ENCODE peak calls at places on chromosomes 12 and 14, in four cellular contexts. One of them, this sample, is unnamed.

GRCh38 chr14:95507701-95508103 is 8.7 kb downstream of the SYNE3 start:
- DNase-seq in K562: no peak
- DNase-seq in tibial nerve: no peak
- DNase-seq in sigmoid colon: no peak
- DNase-seq in this sample: no peak

GRCh38 chr14:76805245-76805644 is 7.4 kb downstream of the ANGEL1 start:
- DNase-seq in K562: no peak
- DNase-seq in sigmoid colon: no peak
- DNase-seq in tibial nerve: no peak
- DNase-seq in this sample: no peak

GRCh38 chr14:29846339-29847129 is 81.1 kb downstream of the PRKD1 start:
- DNase-seq in tibial nerve: no peak
- DNase-seq in sigmoid colon: no peak
- DNase-seq in K562: no peak
- DNase-seq in this sample: no peak

GRCh38 chr12:46332260-46332659 is 40.3 kb downstream of the SLC38A2 start:
- DNase-seq in K562: no peak
- DNase-seq in tibial nerve: no peak
- DNase-seq in sigmoid colon: no peak
- DNase-seq in this sample: no peak

GRCh38 chr12:47270782-47271664 is 191.3 kb upstream of the AMIGO2 start:
- DNase-seq in tibial nerve: no peak
- DNase-seq in sigmoid colon: no peak
- DNase-seq in K562: no peak
- DNase-seq in this sample: no peak

GRCh38 chr12:66695130-66695529 is 16.3 kb upstream of the GRIP1 start:
- DNase-seq in sigmoid colon: no peak
- DNase-seq in K562: no peak
- DNase-seq in tibial nerve: no peak
- DNase-seq in this sample: no peak

GRCh38 chr12:92133166-92133565 is 12.5 kb downstream of the BTG1 start:
- DNase-seq in sigmoid colon: no peak
- DNase-seq in K562: peak; percentile 32
- DNase-seq in tibial nerve: no peak
- DNase-seq in this sample: no peak

GRCh38 chr14:98130691-98131090 is 1141.3 kb downstream of the BCL11B start:
- DNase-seq in K562: no peak
- DNase-seq in tibial nerve: no peak
- DNase-seq in sigmoid colon: no peak
- DNase-seq in this sample: no peak

GRCh38 chr12:101794574-101794973 is 36.2 kb downstream of the GNPTAB start:
- DNase-seq in K562: no peak
- DNase-seq in tibial nerve: no peak
- DNase-seq in sigmoid colon: no peak
- DNase-seq in this sample: no peak

GRCh38 chr14:30885840-30886740 is 11.7 kb downstream of the COCH start:
- DNase-seq in tibial nerve: no peak
- DNase-seq in sigmoid colon: no peak
- DNase-seq in K562: no peak
- DNase-seq in this sample: no peak

GRCh38 chr12:69101505-69101904 is 137.9 kb upstream of the CPSF6 start:
- DNase-seq in tibial nerve: peak; percentile 24
- DNase-seq in sigmoid colon: no peak
- DNase-seq in K562: no peak
- DNase-seq in this sample: no peak

GRCh38 chr12:51254592-51254991 is 15.6 kb downstream of the SMAGP start:
- DNase-seq in tibial nerve: no peak
- DNase-seq in sigmoid colon: no peak
- DNase-seq in K562: no peak
- DNase-seq in this sample: no peak

GRCh38 chr14:105945891-105946290 is 419.5 kb downstream of the TMEM121 start:
- DNase-seq in tibial nerve: no peak
- DNase-seq in sigmoid colon: no peak
- DNase-seq in K562: no peak
- DNase-seq in this sample: peak; percentile 38

GRCh38 chr12:4526923-4527546 is 11.7 kb upstream of the RAD51AP1 start:
- DNase-seq in sigmoid colon: no peak
- DNase-seq in tibial nerve: no peak
- DNase-seq in K562: no peak
- DNase-seq in this sample: no peak

GRCh38 chr12:80681-81190 is 14.2 kb downstream of the IQSEC3 start:
- DNase-seq in tibial nerve: no peak
- DNase-seq in sigmoid colon: no peak
- DNase-seq in K562: no peak
- DNase-seq in this sample: no peak

GRCh38 chr12:48002773-48003218 is 1.5 kb downstream of the COL2A1 start:
- DNase-seq in sigmoid colon: peak; percentile 75
- DNase-seq in K562: no peak
- DNase-seq in tibial nerve: no peak
- DNase-seq in this sample: no peak

GRCh38 chr12:93783827-93784226 is 106.7 kb downstream of the CRADD start:
- DNase-seq in tibial nerve: no peak
- DNase-seq in sigmoid colon: no peak
- DNase-seq in K562: peak; percentile 28
- DNase-seq in this sample: no peak

GRCh38 chr14:87990687-87991086 is 2.3 kb downstream of the GALC start:
- DNase-seq in sigmoid colon: no peak
- DNase-seq in K562: no peak
- DNase-seq in tibial nerve: no peak
- DNase-seq in this sample: peak; percentile 29

GRCh38 chr12:53750812-53751335 is 905 bp downstream of the CISTR start:
- DNase-seq in tibial nerve: no peak
- DNase-seq in K562: no peak
- DNase-seq in sigmoid colon: no peak
- DNase-seq in this sample: peak; percentile 85

DNA sequence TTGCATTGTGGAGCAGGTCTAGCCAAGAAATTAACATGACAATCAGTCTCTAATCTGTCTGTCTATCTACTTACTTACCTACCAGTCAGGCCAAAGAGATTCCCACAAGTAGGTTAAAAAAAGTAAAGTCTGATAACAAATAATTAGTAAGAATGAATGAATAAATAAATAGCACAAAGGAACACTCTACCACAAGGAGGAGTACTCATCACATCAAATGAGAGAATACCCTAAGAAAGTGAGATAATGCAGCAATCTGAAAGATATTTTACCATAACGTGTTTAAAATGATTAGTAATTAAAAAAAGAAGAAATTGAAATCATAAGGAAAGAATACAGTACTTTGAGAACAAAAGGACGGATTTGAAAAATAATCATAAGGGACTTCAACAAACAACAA is 187.2 kb downstream of the SYNE2 start:
- DNase-seq in K562: no peak
- DNase-seq in tibial nerve: no peak
- DNase-seq in sigmoid colon: no peak
- DNase-seq in this sample: no peak
- TF ChIP-seq CTCF in K562: no peak
- TF ChIP-seq CTCF in tibial nerve: no peak
- TF ChIP-seq CTCF in sigmoid colon: no peak
- TF ChIP-seq CTCF in this sample: no peak

GRCh38 chr12:65334534-65334933 is 56.1 kb downstream of the MSRB3 start:
- DNase-seq in tibial nerve: peak; percentile 8
- DNase-seq in K562: no peak
- DNase-seq in sigmoid colon: no peak
- DNase-seq in this sample: no peak

GRCh38 chr12:65331456-65331855 is 53.0 kb downstream of the MSRB3 start:
- DNase-seq in tibial nerve: no peak
- DNase-seq in K562: no peak
- DNase-seq in sigmoid colon: no peak
- DNase-seq in this sample: no peak

GRCh38 chr12:65339161-65339560 is 60.7 kb downstream of the MSRB3 start:
- DNase-seq in tibial nerve: no peak
- DNase-seq in sigmoid colon: no peak
- DNase-seq in K562: no peak
- DNase-seq in this sample: no peak

GRCh38 chr12:65333649-65334048 is 55.2 kb downstream of the MSRB3 start:
- DNase-seq in tibial nerve: no peak
- DNase-seq in sigmoid colon: no peak
- DNase-seq in K562: no peak
- DNase-seq in this sample: no peak

DNA sequence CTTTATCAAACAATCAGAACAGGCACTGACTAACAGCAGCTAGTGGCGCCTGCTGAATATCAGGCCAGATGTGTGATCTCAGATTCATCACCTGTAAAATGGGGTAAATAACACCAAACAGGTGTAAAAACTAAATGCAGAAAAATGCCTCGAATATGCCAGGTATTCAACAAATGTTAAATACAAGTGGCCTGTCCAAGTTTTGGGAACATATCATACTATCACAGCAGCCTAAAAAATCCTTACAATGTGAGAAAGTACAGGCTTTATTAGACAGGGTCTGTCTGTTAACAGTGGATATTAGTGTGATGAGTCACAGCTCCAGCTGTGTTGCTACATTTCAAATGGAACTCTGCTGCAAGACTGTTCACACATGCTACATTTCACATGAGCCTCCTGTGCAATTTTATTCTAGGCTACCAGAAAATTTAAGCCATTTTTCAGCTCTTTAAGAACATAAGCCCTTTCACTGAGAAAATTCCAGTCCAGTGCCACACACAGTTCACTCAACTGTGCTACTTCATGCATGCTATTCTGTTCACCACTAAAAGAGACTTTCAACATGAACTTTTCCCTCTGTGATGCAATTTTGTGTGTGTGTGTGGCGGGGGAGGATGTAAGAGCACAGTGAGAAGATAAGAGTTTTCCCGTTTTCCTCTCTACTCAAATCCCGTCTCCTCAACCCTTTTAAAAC is 56.7 kb downstream of the MSRB3 start:
- DNase-seq in sigmoid colon: peak; percentile 65
- DNase-seq in K562: no peak
- DNase-seq in tibial nerve: peak; percentile 10
- DNase-seq in this sample: no peak
- TF ChIP-seq EP300 in sigmoid colon: no peak
- TF ChIP-seq EP300 in K562: no peak
- TF ChIP-seq EP300 in tibial nerve: peak; percentile 20
- TF ChIP-seq EP300 in this sample: no peak

GRCh38 chr12:73460212-73460611 is 1077.4 kb upstream of the ATXN7L3B start:
- DNase-seq in K562: no peak
- DNase-seq in sigmoid colon: no peak
- DNase-seq in tibial nerve: no peak
- DNase-seq in this sample: no peak
- H3K36me3 ChIP-seq in K562: no peaks in the 10 kb centered on the region
- H3K36me3 ChIP-seq in sigmoid colon: no peaks in the 10 kb centered on the region
- H3K36me3 ChIP-seq in tibial nerve: no peaks in the 10 kb centered on the region
- H3K36me3 ChIP-seq in this sample: no peaks in the 10 kb centered on the region

GRCh38 chr12:76878045-76878898 is 547 bp downstream of the CSRP2 start:
- DNase-seq in sigmoid colon: no peak
- DNase-seq in tibial nerve: no peak
- DNase-seq in K562: peak; percentile 23
- DNase-seq in this sample: peak; percentile 27
- TF ChIP-seq CTCF in sigmoid colon: no peak
- TF ChIP-seq CTCF in tibial nerve: no peak
- TF ChIP-seq CTCF in K562: peak; percentile 25
- TF ChIP-seq CTCF in this sample: no peak

GRCh38 chr14:22976620-22977433 is 5.5 kb downstream of the AJUBA start:
- DNase-seq in K562: no peak
- DNase-seq in tibial nerve: no peak
- DNase-seq in sigmoid colon: no peak
- DNase-seq in this sample: peak; percentile 56
- TF ChIP-seq EP300 in K562: no peak
- TF ChIP-seq EP300 in tibial nerve: no peak
- TF ChIP-seq EP300 in sigmoid colon: no peak
- TF ChIP-seq EP300 in this sample: no peak

GRCh38 chr12:124335426-124336183 is 40.7 kb downstream of the RFLNA start:
- DNase-seq in sigmoid colon: no peak
- DNase-seq in K562: no peak
- DNase-seq in tibial nerve: no peak
- DNase-seq in this sample: peak; percentile 69
- H3K36me3 ChIP-seq in sigmoid colon: peaks cover 86% of the 10 kb centered on the region
- H3K36me3 ChIP-seq in K562: peaks cover 66% of the 10 kb centered on the region
- H3K36me3 ChIP-seq in tibial nerve: peaks cover 95% of the 10 kb centered on the region
- H3K36me3 ChIP-seq in this sample: peaks cover 85% of the 10 kb centered on the region

DNA sequence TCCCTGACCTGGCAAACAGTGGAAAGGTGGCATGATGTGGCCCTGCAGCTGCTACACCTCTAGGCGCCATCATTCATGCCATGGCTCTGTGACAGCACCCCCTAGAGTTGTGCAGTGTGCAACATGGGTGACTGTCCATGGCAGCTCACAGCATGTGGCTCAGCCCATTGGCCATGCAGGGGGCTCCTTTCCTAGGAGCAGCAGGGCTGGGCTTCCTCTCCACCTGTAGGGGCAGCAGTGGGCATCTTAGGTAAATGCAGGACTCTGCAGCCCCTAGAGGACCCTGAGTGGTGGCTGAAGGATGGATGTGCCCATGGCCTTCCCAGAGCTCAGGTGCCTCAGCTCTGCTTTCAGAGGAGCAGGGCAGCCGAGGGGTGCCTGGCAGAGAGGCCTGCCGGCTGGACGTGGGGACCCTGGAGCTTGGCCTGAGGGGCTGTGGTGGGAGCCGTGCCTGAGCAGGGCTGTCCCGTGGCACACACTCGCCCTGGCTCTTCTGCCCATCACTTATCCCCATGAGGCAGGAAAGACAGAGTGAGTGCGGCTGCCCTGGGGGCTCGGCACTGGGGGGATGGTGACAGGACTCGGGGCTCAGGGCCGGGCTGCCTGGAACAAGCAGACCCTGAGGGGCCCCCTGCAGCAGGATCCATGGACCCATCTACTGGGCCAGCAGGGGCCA is 7.4 kb downstream of the ADSS1 start:
- DNase-seq in sigmoid colon: no peak
- DNase-seq in tibial nerve: no peak
- DNase-seq in K562: peak; percentile 54
- DNase-seq in this sample: peak; percentile 74
- TF ChIP-seq CTCF in sigmoid colon: no peak
- TF ChIP-seq CTCF in tibial nerve: peak; percentile 10
- TF ChIP-seq CTCF in K562: peak; percentile 66
- TF ChIP-seq CTCF in this sample: no peak

GRCh38 chr12:57754411-57755193 is at the start of gene MARCHF9:
- DNase-seq in K562: peak; percentile 89
- DNase-seq in tibial nerve: no peak
- DNase-seq in sigmoid colon: peak; percentile 79
- DNase-seq in this sample: peak; percentile 90
- TF ChIP-seq EP300 in K562: no peak
- TF ChIP-seq EP300 in tibial nerve: no peak
- TF ChIP-seq EP300 in sigmoid colon: no peak
- TF ChIP-seq EP300 in this sample: no peak

DNA sequence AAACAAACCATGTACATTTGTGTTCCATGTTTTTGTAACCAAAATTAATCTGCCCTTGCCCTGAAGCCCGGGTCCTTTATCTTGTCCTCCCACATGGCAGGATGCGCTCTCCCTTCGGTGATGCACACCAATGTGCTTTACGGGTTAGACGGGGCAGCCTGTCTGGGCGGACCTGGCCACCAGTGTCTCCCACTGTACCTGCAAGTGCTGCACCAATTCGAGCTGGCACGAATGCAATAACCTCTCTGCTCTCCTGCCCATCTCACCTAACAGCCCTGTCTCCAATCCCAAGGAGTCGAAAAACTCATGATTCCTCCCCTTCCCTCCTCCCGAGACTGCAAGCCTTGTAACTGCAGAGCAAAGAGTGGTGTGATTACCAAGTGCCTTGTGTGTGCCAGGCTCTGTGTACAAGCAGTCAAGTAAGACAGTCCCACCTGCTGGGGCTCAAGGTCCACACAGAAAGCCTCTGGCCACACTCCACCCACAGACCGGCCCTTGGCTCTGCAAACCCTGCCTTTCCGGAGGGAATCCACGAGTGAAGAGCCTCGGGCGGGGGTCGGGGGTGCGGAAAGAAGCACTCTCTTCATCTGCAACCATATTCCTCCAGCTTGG is 85.1 kb downstream of the CCDC88C start:
- DNase-seq in K562: no peak
- DNase-seq in tibial nerve: no peak
- DNase-seq in sigmoid colon: no peak
- DNase-seq in this sample: no peak
- H3K36me3 ChIP-seq in K562: peaks cover 10% of the 10 kb centered on the region
- H3K36me3 ChIP-seq in tibial nerve: no peaks in the 10 kb centered on the region
- H3K36me3 ChIP-seq in sigmoid colon: no peaks in the 10 kb centered on the region
- H3K36me3 ChIP-seq in this sample: no peaks in the 10 kb centered on the region